ENCODE peak calls at places on chromosomes 7 and 10, in six cellular contexts. One of them, this sample, is unnamed.

GRCh38 chr10:90871761-90872647 is at the start of gene RPP30:
- DNase-seq in left ventricle myocardium superior: peak
- DNase-seq in activated CD4-positive, alpha-beta T cell treated with anti-CD3 and anti-CD28 coated beads, Interleukin-2, amount 50 U/mL, for 24 hours: peak
- DNase-seq in left colon: peak
- DNase-seq in cardiac fibroblast: peak
- DNase-seq in ovary: peak
- DNase-seq in this sample: peak

GRCh38 chr10:70656489-70656888 is 15.8 kb upstream of the ADAMTS14 start:
- DNase-seq in ovary: no peak
- DNase-seq in activated CD4-positive, alpha-beta T cell treated with anti-CD3 and anti-CD28 coated beads, Interleukin-2, amount 50 U/mL, for 24 hours: no peak
- DNase-seq in left colon: no peak
- DNase-seq in left ventricle myocardium superior: no peak
- DNase-seq in cardiac fibroblast: peak
- DNase-seq in this sample: no peak

GRCh38 chr7:25951414-25952276 is 200.4 kb upstream of the NFE2L3 start:
- DNase-seq in activated CD4-positive, alpha-beta T cell treated with anti-CD3 and anti-CD28 coated beads, Interleukin-2, amount 50 U/mL, for 24 hours: no peak
- DNase-seq in cardiac fibroblast: no peak
- DNase-seq in ovary: peak
- DNase-seq in left colon: no peak
- DNase-seq in left ventricle myocardium superior: no peak
- DNase-seq in this sample: peak

GRCh38 chr7:115478426-115478825 is 552.1 kb downstream of the TFEC start:
- DNase-seq in ovary: no peak
- DNase-seq in left ventricle myocardium superior: no peak
- DNase-seq in cardiac fibroblast: no peak
- DNase-seq in left colon: no peak
- DNase-seq in activated CD4-positive, alpha-beta T cell treated with anti-CD3 and anti-CD28 coated beads, Interleukin-2, amount 50 U/mL, for 24 hours: no peak
- DNase-seq in this sample: no peak

GRCh38 chr7:732094-732541 is 5.0 kb upstream of the PRKAR1B start:
- DNase-seq in activated CD4-positive, alpha-beta T cell treated with anti-CD3 and anti-CD28 coated beads, Interleukin-2, amount 50 U/mL, for 24 hours: no peak
- DNase-seq in left colon: peak
- DNase-seq in cardiac fibroblast: peak
- DNase-seq in ovary: peak
- DNase-seq in left ventricle myocardium superior: peak
- DNase-seq in this sample: no peak

GRCh38 chr10:90842710-90843109 is 15.1 kb downstream of the HTR7 start:
- DNase-seq in cardiac fibroblast: peak
- DNase-seq in ovary: no peak
- DNase-seq in activated CD4-positive, alpha-beta T cell treated with anti-CD3 and anti-CD28 coated beads, Interleukin-2, amount 50 U/mL, for 24 hours: no peak
- DNase-seq in left colon: no peak
- DNase-seq in left ventricle myocardium superior: no peak
- DNase-seq in this sample: no peak

GRCh38 chr10:59098811-59099452 is 77.5 kb upstream of the PHYHIPL start:
- DNase-seq in left colon: no peak
- DNase-seq in left ventricle myocardium superior: no peak
- DNase-seq in ovary: no peak
- DNase-seq in cardiac fibroblast: peak
- DNase-seq in activated CD4-positive, alpha-beta T cell treated with anti-CD3 and anti-CD28 coated beads, Interleukin-2, amount 50 U/mL, for 24 hours: no peak
- DNase-seq in this sample: peak

GRCh38 chr7:157412021-157412443 is 75.2 kb downstream of the DNAJB6 start:
- DNase-seq in ovary: no peak
- DNase-seq in left colon: no peak
- DNase-seq in left ventricle myocardium superior: no peak
- DNase-seq in cardiac fibroblast: peak
- DNase-seq in activated CD4-positive, alpha-beta T cell treated with anti-CD3 and anti-CD28 coated beads, Interleukin-2, amount 50 U/mL, for 24 hours: peak
- DNase-seq in this sample: no peak

GRCh38 chr7:142760071-142760642 is 10.6 kb upstream of the PRSS2 start:
- DNase-seq in activated CD4-positive, alpha-beta T cell treated with anti-CD3 and anti-CD28 coated beads, Interleukin-2, amount 50 U/mL, for 24 hours: no peak
- DNase-seq in cardiac fibroblast: no peak
- DNase-seq in left colon: no peak
- DNase-seq in left ventricle myocardium superior: no peak
- DNase-seq in ovary: no peak
- DNase-seq in this sample: no peak

GRCh38 chr7:87600130-87601124 is at the start of gene ABCB1:
- DNase-seq in activated CD4-positive, alpha-beta T cell treated with anti-CD3 and anti-CD28 coated beads, Interleukin-2, amount 50 U/mL, for 24 hours: peak
- DNase-seq in left ventricle myocardium superior: peak
- DNase-seq in ovary: peak
- DNase-seq in cardiac fibroblast: peak
- DNase-seq in left colon: peak
- DNase-seq in this sample: peak

GRCh38 chr7:75879771-75880184 is 944 bp downstream of the RHBDD2 start:
- DNase-seq in activated CD4-positive, alpha-beta T cell treated with anti-CD3 and anti-CD28 coated beads, Interleukin-2, amount 50 U/mL, for 24 hours: no peak
- DNase-seq in cardiac fibroblast: peak
- DNase-seq in left colon: no peak
- DNase-seq in ovary: no peak
- DNase-seq in left ventricle myocardium superior: no peak
- DNase-seq in this sample: peak

GRCh38 chr10:95758351-95759025 is 2.5 kb downstream of the ENTPD1 start:
- DNase-seq in ovary: no peak
- DNase-seq in activated CD4-positive, alpha-beta T cell treated with anti-CD3 and anti-CD28 coated beads, Interleukin-2, amount 50 U/mL, for 24 hours: no peak
- DNase-seq in left colon: no peak
- DNase-seq in left ventricle myocardium superior: no peak
- DNase-seq in cardiac fibroblast: no peak
- DNase-seq in this sample: no peak

GRCh38 chr10:521844-522243 is 167.6 kb downstream of the DIP2C start:
- DNase-seq in left colon: no peak
- DNase-seq in ovary: peak
- DNase-seq in activated CD4-positive, alpha-beta T cell treated with anti-CD3 and anti-CD28 coated beads, Interleukin-2, amount 50 U/mL, for 24 hours: no peak
- DNase-seq in left ventricle myocardium superior: no peak
- DNase-seq in cardiac fibroblast: no peak
- DNase-seq in this sample: peak

GRCh38 chr7:29248713-29249382 is 54.3 kb downstream of the CHN2 start:
- DNase-seq in left ventricle myocardium superior: no peak
- DNase-seq in ovary: no peak
- DNase-seq in cardiac fibroblast: no peak
- DNase-seq in left colon: no peak
- DNase-seq in activated CD4-positive, alpha-beta T cell treated with anti-CD3 and anti-CD28 coated beads, Interleukin-2, amount 50 U/mL, for 24 hours: no peak
- DNase-seq in this sample: no peak

GRCh38 chr7:99729501-99730261 is 5.3 kb downstream of the CYP3A7 start:
- DNase-seq in activated CD4-positive, alpha-beta T cell treated with anti-CD3 and anti-CD28 coated beads, Interleukin-2, amount 50 U/mL, for 24 hours: no peak
- DNase-seq in left ventricle myocardium superior: no peak
- DNase-seq in ovary: no peak
- DNase-seq in cardiac fibroblast: peak
- DNase-seq in left colon: no peak
- DNase-seq in this sample: no peak

GRCh38 chr7:45215611-45216062 is 58.0 kb downstream of the RAMP3 start:
- DNase-seq in left colon: no peak
- DNase-seq in activated CD4-positive, alpha-beta T cell treated with anti-CD3 and anti-CD28 coated beads, Interleukin-2, amount 50 U/mL, for 24 hours: no peak
- DNase-seq in cardiac fibroblast: no peak
- DNase-seq in left ventricle myocardium superior: no peak
- DNase-seq in ovary: no peak
- DNase-seq in this sample: peak

GRCh38 chr10:70323697-70324340 is 40.0 kb upstream of the NPFFR1 start:
- DNase-seq in left colon: no peak
- DNase-seq in left ventricle myocardium superior: no peak
- DNase-seq in cardiac fibroblast: no peak
- DNase-seq in ovary: no peak
- DNase-seq in activated CD4-positive, alpha-beta T cell treated with anti-CD3 and anti-CD28 coated beads, Interleukin-2, amount 50 U/mL, for 24 hours: no peak
- DNase-seq in this sample: no peak

GRCh38 chr7:80150621-80151273 is 16.1 kb downstream of the GNAI1 start:
- DNase-seq in left ventricle myocardium superior: no peak
- DNase-seq in ovary: no peak
- DNase-seq in left colon: no peak
- DNase-seq in cardiac fibroblast: peak
- DNase-seq in activated CD4-positive, alpha-beta T cell treated with anti-CD3 and anti-CD28 coated beads, Interleukin-2, amount 50 U/mL, for 24 hours: no peak
- DNase-seq in this sample: no peak

GRCh38 chr10:130714700-130715467 is 578.7 kb downstream of the GLRX3 start:
- DNase-seq in cardiac fibroblast: no peak
- DNase-seq in activated CD4-positive, alpha-beta T cell treated with anti-CD3 and anti-CD28 coated beads, Interleukin-2, amount 50 U/mL, for 24 hours: no peak
- DNase-seq in ovary: no peak
- DNase-seq in left colon: no peak
- DNase-seq in left ventricle myocardium superior: no peak
- DNase-seq in this sample: no peak

GRCh38 chr10:8242295-8242872 is 187.9 kb downstream of the GATA3 start:
- DNase-seq in ovary: no peak
- DNase-seq in cardiac fibroblast: no peak
- DNase-seq in left colon: no peak
- DNase-seq in left ventricle myocardium superior: no peak
- DNase-seq in activated CD4-positive, alpha-beta T cell treated with anti-CD3 and anti-CD28 coated beads, Interleukin-2, amount 50 U/mL, for 24 hours: no peak
- DNase-seq in this sample: no peak

GRCh38 chr10:74433993-74434392 is 283.0 kb downstream of the ADK start:
- DNase-seq in cardiac fibroblast: no peak
- DNase-seq in activated CD4-positive, alpha-beta T cell treated with anti-CD3 and anti-CD28 coated beads, Interleukin-2, amount 50 U/mL, for 24 hours: no peak
- DNase-seq in ovary: no peak
- DNase-seq in left ventricle myocardium superior: no peak
- DNase-seq in left colon: no peak
- DNase-seq in this sample: no peak

GRCh38 chr7:47514367-47514766 is 67.5 kb downstream of the TNS3 start:
- DNase-seq in activated CD4-positive, alpha-beta T cell treated with anti-CD3 and anti-CD28 coated beads, Interleukin-2, amount 50 U/mL, for 24 hours: no peak
- DNase-seq in left ventricle myocardium superior: no peak
- DNase-seq in left colon: no peak
- DNase-seq in cardiac fibroblast: no peak
- DNase-seq in ovary: no peak
- DNase-seq in this sample: no peak

GRCh38 chr10:132906836-132907235 is 35.5 kb downstream of the CFAP46 start:
- DNase-seq in cardiac fibroblast: no peak
- DNase-seq in left colon: no peak
- DNase-seq in left ventricle myocardium superior: peak
- DNase-seq in ovary: no peak
- DNase-seq in activated CD4-positive, alpha-beta T cell treated with anti-CD3 and anti-CD28 coated beads, Interleukin-2, amount 50 U/mL, for 24 hours: no peak
- DNase-seq in this sample: no peak

GRCh38 chr10:100518761-100519241 is 860 bp downstream of the SEC31B start:
- DNase-seq in cardiac fibroblast: peak
- DNase-seq in ovary: peak
- DNase-seq in activated CD4-positive, alpha-beta T cell treated with anti-CD3 and anti-CD28 coated beads, Interleukin-2, amount 50 U/mL, for 24 hours: no peak
- DNase-seq in left colon: peak
- DNase-seq in left ventricle myocardium superior: peak
- DNase-seq in this sample: peak

GRCh38 chr7:3691478-3692151 is 390.6 kb downstream of the SDK1 start:
- DNase-seq in left ventricle myocardium superior: no peak
- DNase-seq in cardiac fibroblast: no peak
- DNase-seq in activated CD4-positive, alpha-beta T cell treated with anti-CD3 and anti-CD28 coated beads, Interleukin-2, amount 50 U/mL, for 24 hours: no peak
- DNase-seq in left colon: no peak
- DNase-seq in ovary: no peak
- DNase-seq in this sample: no peak

GRCh38 chr7:126818393-126819196 is 434.1 kb downstream of the GRM8 start:
- DNase-seq in ovary: no peak
- DNase-seq in left ventricle myocardium superior: no peak
- DNase-seq in left colon: no peak
- DNase-seq in cardiac fibroblast: no peak
- DNase-seq in activated CD4-positive, alpha-beta T cell treated with anti-CD3 and anti-CD28 coated beads, Interleukin-2, amount 50 U/mL, for 24 hours: no peak
- DNase-seq in this sample: no peak

GRCh38 chr10:103824281-103824680 is 31.1 kb downstream of the SH3PXD2A start:
- DNase-seq in left ventricle myocardium superior: no peak
- DNase-seq in activated CD4-positive, alpha-beta T cell treated with anti-CD3 and anti-CD28 coated beads, Interleukin-2, amount 50 U/mL, for 24 hours: no peak
- DNase-seq in ovary: no peak
- DNase-seq in left colon: no peak
- DNase-seq in cardiac fibroblast: no peak
- DNase-seq in this sample: no peak

GRCh38 chr10:94631077-94631476 is 52.5 kb upstream of the CYP2C18 start:
- DNase-seq in activated CD4-positive, alpha-beta T cell treated with anti-CD3 and anti-CD28 coated beads, Interleukin-2, amount 50 U/mL, for 24 hours: no peak
- DNase-seq in cardiac fibroblast: no peak
- DNase-seq in left colon: no peak
- DNase-seq in left ventricle myocardium superior: no peak
- DNase-seq in ovary: no peak
- DNase-seq in this sample: no peak

GRCh38 chr10:88949912-88950664 is 2.5 kb downstream of the ACTA2 start:
- DNase-seq in cardiac fibroblast: peak
- DNase-seq in activated CD4-positive, alpha-beta T cell treated with anti-CD3 and anti-CD28 coated beads, Interleukin-2, amount 50 U/mL, for 24 hours: no peak
- DNase-seq in left ventricle myocardium superior: no peak
- DNase-seq in ovary: no peak
- DNase-seq in left colon: no peak
- DNase-seq in this sample: no peak

GRCh38 chr10:59773088-59773487 is 19.8 kb upstream of the MRLN start:
- DNase-seq in activated CD4-positive, alpha-beta T cell treated with anti-CD3 and anti-CD28 coated beads, Interleukin-2, amount 50 U/mL, for 24 hours: no peak
- DNase-seq in ovary: no peak
- DNase-seq in cardiac fibroblast: no peak
- DNase-seq in left colon: no peak
- DNase-seq in left ventricle myocardium superior: no peak
- DNase-seq in this sample: no peak

GRCh38 chr10:72729528-72729927 is 37.6 kb downstream of the MCU start:
- DNase-seq in left colon: no peak
- DNase-seq in left ventricle myocardium superior: no peak
- DNase-seq in ovary: no peak
- DNase-seq in activated CD4-positive, alpha-beta T cell treated with anti-CD3 and anti-CD28 coated beads, Interleukin-2, amount 50 U/mL, for 24 hours: no peak
- DNase-seq in cardiac fibroblast: peak
- DNase-seq in this sample: no peak

This sample was measured in SK-N-DZ.